ENCODE peak calls at places on chromosomes 13 and 19, in seven cellular contexts. F is HuH-7; Z is PC-3; V is activated CD8-positive, alpha-beta memory T cell treated with anti-CD3 and anti-CD28 coated beads, Interleukin-2, amount 50 U/mL, for 4 hours; J is activated CD4-positive, alpha-beta T cell treated with anti-CD3 and anti-CD28 coated beads, Interleukin-2, amount 50 U/mL, for 24 hours; B is SHP77 treated with DMSO at 0.1 percent for 48 hours; C is GM04503. H is an unnamed sample.

GRCh38 chr13:112531263-112531794 is 56.6 kb downstream of the TUBGCP3 start:
- DNase-seq in F (no peak), Z (no peak), V (no peak), J (no peak), B (no peak), C (no peak), H (no peak)

GRCh38 chr19:58157045-58157728 is 6.6 kb upstream of the ZNF329 start:
- DNase-seq in F (no peak), Z (no peak), V (no peak), J (no peak), B (no peak), C (no peak), H (no peak)

GRCh38 chr13:91017031-91017668 is 330.3 kb upstream of the MIR17HG start:
- DNase-seq in F (peak), Z (peak), V (no peak), J (no peak), B (peak), C (no peak), H (peak)

GRCh38 chr13:77470986-77471385 is 64.5 kb upstream of the SCEL start:
- DNase-seq in F (no peak), Z (no peak), V (no peak), J (no peak), B (no peak), C (no peak), H (peak)

GRCh38 chr19:41308450-41309224 is 1.3 kb upstream of the CCDC97 start:
- DNase-seq in F (peak), Z (peak), V (peak), J (peak), B (peak), C (no peak), H (peak)

GRCh38 chr13:32903720-32904119 is 112.5 kb upstream of the KL start:
- DNase-seq in F (no peak), Z (peak), V (no peak), J (no peak), B (no peak), C (no peak), H (no peak)

GRCh38 chr19:13381827-13382632 is 124.2 kb downstream of the CACNA1A start:
- DNase-seq in F (no peak), Z (no peak), V (no peak), J (no peak), B (no peak), C (no peak), H (no peak)

GRCh38 chr19:48999481-49000325 is 6.0 kb downstream of the RUVBL2 start:
- DNase-seq in F (peak), Z (peak), V (peak), J (peak), B (peak), C (no peak), H (peak)

GRCh38 chr19:58395979-58396627 is 647 bp downstream of the RNF225 start:
- DNase-seq in F (no peak), Z (no peak), V (no peak), J (no peak), B (no peak), C (no peak), H (no peak)

GRCh38 chr19:3670796-3671679 is 29.2 kb downstream of the PIP5K1C start:
- DNase-seq in F (no peak), Z (no peak), V (peak), J (no peak), B (no peak), C (peak), H (peak)

GRCh38 chr19:5097331-5097930 is 128.5 kb downstream of the KDM4B start:
- DNase-seq in F (no peak), Z (no peak), V (no peak), J (no peak), B (no peak), C (no peak), H (no peak)

GRCh38 chr13:50389726-50390125 is 374.5 kb downstream of the KCNRG start:
- DNase-seq in F (no peak), Z (no peak), V (no peak), J (no peak), B (no peak), C (no peak), H (no peak)

GRCh38 chr13:42405665-42406390 is 133.9 kb downstream of the AKAP11 start:
- DNase-seq in F (no peak), Z (peak), V (peak), J (peak), B (no peak), C (no peak), H (peak)

GRCh38 chr13:49996951-49997895 is at the start of gene TRIM13:
- DNase-seq in F (peak), Z (peak), V (peak), J (peak), B (peak), C (peak), H (peak)

GRCh38 chr19:17348700-17349099 is 11.3 kb downstream of the GTPBP3 start:
- DNase-seq in F (no peak), Z (peak), V (no peak), J (no peak), B (peak), C (no peak), H (peak)

GRCh38 chr19:38727306-38727867 is 16.9 kb downstream of the CAPN12 start:
- DNase-seq in F (no peak), Z (no peak), V (no peak), J (no peak), B (no peak), C (no peak), H (no peak)

H was measured in adipocyte.